ENCODE peak calls at places on chromosomes 11 and 22, in ten cellular contexts. B is RWPE1; Y is pancreas; H is activated CD8-positive, alpha-beta T cell treated with anti-CD3 and anti-CD28 coated beads for 36 hours; Z is WTC11; W is stimulated activated CD8-positive, alpha-beta memory T cell treated with anti-CD3 and anti-CD28 coated beads, Interleukin-2, amount 100 ng/mL, for 1 hour; M is BE2C; N is DND-41; T is brain microvascular endothelial cell; K is AG08395. A is an unnamed sample.

GRCh38 chr11:11163256-11163655 is 189.8 kb downstream of the CSNK2A3 start:
- DNase-seq in M (peak; percentile 16), Y (no peak), H (no peak), B (no peak), W (no peak), K (peak; percentile 44), Z (no peak), N (no peak), T (no peak), A (peak; percentile 17)

GRCh38 chr22:43911351-43911750 is 12.3 kb upstream of the PNPLA3 start:
- DNase-seq in N (no peak), K (no peak), B (no peak), W (no peak), Y (no peak), H (no peak), T (no peak), M (no peak), Z (no peak), A (no peak)

GRCh38 chr22:37777122-37777687 is 30.5 kb upstream of the GCAT start:
- DNase-seq in N (no peak), T (peak; percentile 49), B (peak; percentile 77), Z (no peak), M (peak; percentile 45), Y (peak; percentile 88), H (no peak), W (no peak), K (peak; percentile 85), A (no peak)

GRCh38 chr22:41825376-41825775 is 7.5 kb upstream of the SREBF2 start:
- DNase-seq in Z (no peak), T (peak; percentile 7), Y (no peak), B (no peak), W (no peak), M (no peak), K (peak; percentile 47), N (no peak), H (no peak), A (no peak)

GRCh38 chr11:65911682-65912568 is 6.9 kb downstream of the C11orf68 start:
- DNase-seq in Y (no peak), W (no peak), B (peak; percentile 88), Z (peak; percentile 69), M (peak; percentile 60), K (peak; percentile 93), T (no peak), N (no peak), H (no peak), A (peak; percentile 96)

GRCh38 chr11:10930224-10930960 is 72.5 kb upstream of the ZBED5 start:
- DNase-seq in T (peak; percentile 4), W (no peak), H (peak; percentile 21), Y (no peak), Z (peak; percentile 41), K (no peak), N (peak; percentile 6), B (peak; percentile 28), M (no peak), A (no peak)

GRCh38 chr11:98566978-98567377 is 453.8 kb upstream of the CNTN5 start:
- DNase-seq in Z (no peak), T (no peak), B (no peak), Y (no peak), M (no peak), H (no peak), N (no peak), K (no peak), W (no peak), A (no peak)

GRCh38 chr11:128324531-128325141 is 262.7 kb downstream of the ETS1 start:
- DNase-seq in T (no peak), N (peak; percentile 55), W (peak; percentile 61), Z (no peak), B (no peak), K (no peak), Y (no peak), H (peak; percentile 92), M (no peak), A (no peak)

GRCh38 chr11:65651339-65651588 is 11.5 kb downstream of the RELA start:
- DNase-seq in H (no peak), K (no peak), Y (no peak), M (no peak), B (no peak), N (no peak), T (no peak), W (no peak), Z (no peak), A (no peak)

GRCh38 chr22:36386351-36386899 is 1.3 kb downstream of the MYH9 start:
- DNase-seq in W (no peak), Z (no peak), K (peak; percentile 6), M (peak; percentile 24), Y (peak; percentile 77), T (no peak), B (no peak), N (peak; percentile 39), H (peak; percentile 82), A (no peak)

GRCh38 chr11:128547946-128548654 is 39.3 kb downstream of the ETS1 start:
- DNase-seq in M (no peak), T (no peak), B (peak; percentile 7), Y (no peak), Z (no peak), K (no peak), N (no peak), H (no peak), W (no peak), A (no peak)

GRCh38 chr11:34174411-34175041 is 69.1 kb downstream of the NAT10 start:
- DNase-seq in H (peak; percentile 91), Y (peak; percentile 92), W (peak; percentile 63), M (peak; percentile 78), Z (peak; percentile 92), T (peak; percentile 47), K (peak; percentile 90), N (peak; percentile 66), B (peak; percentile 81), A (peak; percentile 85)

GRCh38 chr11:124646148-124646547 is 23.5 kb downstream of the TBRG1 start:
- DNase-seq in K (no peak), H (no peak), Z (no peak), B (no peak), T (no peak), W (no peak), Y (no peak), M (no peak), N (no peak), A (no peak)

GRCh38 chr22:24834845-24835570 is 29.0 kb downstream of the SGSM1 start:
- DNase-seq in Y (no peak), H (no peak), K (no peak), N (no peak), T (no peak), B (no peak), M (peak; percentile 51), W (no peak), Z (peak; percentile 45), A (no peak)

GRCh38 chr11:19828382-19829108 is 115.9 kb downstream of the NAV2 start:
- DNase-seq in N (no peak), B (no peak), Z (no peak), Y (no peak), T (no peak), M (no peak), W (no peak), H (no peak), K (no peak), A (no peak)

GRCh38 chr22:23058063-23058462 is 12.3 kb upstream of the GNAZ start:
- DNase-seq in Z (peak; percentile 9), K (no peak), T (no peak), B (no peak), Y (no peak), M (no peak), H (no peak), W (no peak), N (no peak), A (no peak)

GRCh38 chr11:18669629-18670162 is 28.9 kb upstream of the TMEM86A start:
- DNase-seq in B (no peak), M (no peak), H (no peak), N (no peak), T (no peak), Z (no peak), Y (no peak), K (no peak), W (no peak), A (no peak)

GRCh38 chr11:123185326-123185725 is 9.7 kb downstream of the CLMP start:
- DNase-seq in T (no peak), H (no peak), Z (peak; percentile 36), M (peak; percentile 24), B (no peak), N (no peak), W (no peak), Y (no peak), K (no peak), A (no peak)

GRCh38 chr11:134554106-134554505 is 142.1 kb upstream of the B3GAT1 start:
- DNase-seq in T (no peak), H (no peak), K (no peak), W (no peak), N (no peak), Z (no peak), Y (no peak), M (no peak), B (no peak), A (no peak)

GRCh38 chr11:1479678-1480118 is 6.9 kb downstream of the MOB2 start:
- DNase-seq in T (no peak), Z (no peak), M (peak; percentile 1), H (no peak), K (no peak), N (no peak), W (no peak), B (no peak), Y (peak; percentile 56), A (no peak)

GRCh38 chr11:131186629-131187075 is 183.8 kb upstream of the NTM start:
- DNase-seq in T (no peak), W (no peak), K (no peak), M (no peak), B (no peak), N (no peak), Y (no peak), Z (no peak), H (peak; percentile 18), A (no peak)

GRCh38 chr11:134511255-134511654 is 99.2 kb upstream of the B3GAT1 start:
- DNase-seq in B (no peak), H (no peak), Z (no peak), N (no peak), Y (no peak), K (no peak), M (no peak), T (no peak), W (no peak), A (no peak)

GRCh38 chr11:68806931-68807844 is 34.5 kb downstream of the CPT1A start:
- DNase-seq in Y (no peak), N (no peak), M (no peak), H (no peak), Z (no peak), B (peak; percentile 64), T (peak; percentile 66), W (no peak), K (peak; percentile 69), A (peak; percentile 34)

GRCh38 chr11:94938399-94939055 is 34.8 kb downstream of the CWC15 start:
- DNase-seq in Y (no peak), N (no peak), W (no peak), H (no peak), T (peak; percentile 91), B (no peak), M (no peak), K (peak; percentile 78), Z (no peak), A (no peak)

GRCh38 chr11:69317401-69318092 is 23.6 kb downstream of the MYEOV start:
- DNase-seq in Z (no peak), Y (no peak), W (no peak), N (no peak), K (peak; percentile 20), H (no peak), B (no peak), T (peak; percentile 11), M (no peak), A (no peak)

GRCh38 chr11:32118025-32118974 is 27.4 kb downstream of the RCN1 start:
- DNase-seq in Y (no peak), B (no peak), H (peak; percentile 6), K (no peak), T (peak; percentile 88), W (no peak), N (no peak), Z (no peak), M (no peak), A (no peak)

GRCh38 chr11:130781906-130782305 is 134.4 kb downstream of the SNX19 start:
- DNase-seq in N (no peak), H (no peak), T (peak; percentile 77), Y (no peak), B (peak; percentile 18), W (no peak), M (no peak), Z (no peak), K (peak; percentile 75), A (no peak)

GRCh38 chr11:78216571-78217287 is 28.0 kb downstream of the USP35 start:
- DNase-seq in W (no peak), T (no peak), Y (no peak), M (no peak), K (no peak), H (no peak), B (peak; percentile 23), Z (no peak), N (no peak), A (no peak)